ENCODE peak calls at places on chromosome 10, in five cellular contexts. M is T-cell; Q is A673; T is ELF-1; C is stimulated activated CD4-positive, alpha-beta T cell treated with anti-CD3 and anti-CD28 coated beads, Interleukin-2, amount 100 ng/mL, for 48 hours. S is an unnamed sample.

GRCh38 chr10:794382-794956 is 105.0 kb upstream of the DIP2C start:
- DNase-seq in M (peak), Q (peak), T (peak), C (no peak), S (no peak)

GRCh38 chr10:82319046-82319445 is 444.1 kb downstream of the NRG3 start:
- DNase-seq in M (no peak), Q (no peak), T (no peak), C (no peak), S (no peak)

GRCh38 chr10:62461120-62461519 is 87.0 kb downstream of the ZNF365 start:
- DNase-seq in M (no peak), Q (no peak), T (no peak), C (no peak), S (no peak)

GRCh38 chr10:123496996-123497660 is 169.0 kb upstream of the GPR26 start:
- DNase-seq in M (no peak), Q (no peak), T (peak), C (no peak), S (no peak)

GRCh38 chr10:80924063-80924952 is 386.6 kb downstream of the SH2D4B start:
- DNase-seq in M (no peak), Q (peak), T (peak), C (peak), S (peak)

GRCh38 chr10:89653410-89653828 is 8.4 kb upstream of the PANK1 start:
- DNase-seq in M (no peak), Q (no peak), T (no peak), C (no peak), S (peak)

GRCh38 chr10:119313645-119314044 is 106.3 kb downstream of the GRK5 start:
- DNase-seq in M (peak), Q (no peak), T (no peak), C (peak), S (peak)

GRCh38 chr10:45410807-45411606 is 37.0 kb downstream of the ALOX5 start:
- DNase-seq in M (no peak), Q (no peak), T (no peak), C (no peak), S (no peak)

GRCh38 chr10:69372126-69372980 is 44.4 kb downstream of the TACR2 start:
- DNase-seq in M (no peak), Q (no peak), T (no peak), C (no peak), S (no peak)

GRCh38 chr10:70162892-70163201 is 7.5 kb downstream of the SAR1A start:
- DNase-seq in M (peak), Q (no peak), T (no peak), C (no peak), S (peak)

GRCh38 chr10:124864421-124865193 is 63.0 kb downstream of the ABRAXAS2 start:
- DNase-seq in M (no peak), Q (no peak), T (peak), C (no peak), S (no peak)

GRCh38 chr10:58397830-58398229 is 12.6 kb downstream of the TFAM start:
- DNase-seq in M (no peak), Q (no peak), T (no peak), C (no peak), S (no peak)

GRCh38 chr10:71256661-71257030 is 44.3 kb downstream of the UNC5B start:
- DNase-seq in M (no peak), Q (no peak), T (no peak), C (no peak), S (no peak)

GRCh38 chr10:95333997-95334792 is 43.4 kb upstream of the PDLIM1 start:
- DNase-seq in M (no peak), Q (no peak), T (no peak), C (no peak), S (no peak)

GRCh38 chr10:123995461-123996131 is 97.8 kb downstream of the CHST15 start:
- DNase-seq in M (peak), Q (no peak), T (peak), C (no peak), S (peak)

GRCh38 chr10:59454289-59454919 is 92.1 kb upstream of the FAM13C start:
- DNase-seq in M (no peak), Q (no peak), T (no peak), C (no peak), S (no peak)

GRCh38 chr10:116878123-116878522 is 28.8 kb downstream of the ENO4 start:
- DNase-seq in M (no peak), Q (no peak), T (no peak), C (no peak), S (no peak)

GRCh38 chr10:102605712-102606111 is 38.6 kb upstream of the TRIM8 start:
- DNase-seq in M (no peak), Q (no peak), T (no peak), C (no peak), S (no peak)

GRCh38 chr10:73809061-73809818 is 2.2 kb downstream of the NDST2 start:
- DNase-seq in M (no peak), Q (no peak), T (no peak), C (no peak), S (no peak)

GRCh38 chr10:44706745-44707144 is 204.4 kb upstream of the TMEM72 start:
- DNase-seq in M (no peak), Q (no peak), T (no peak), C (no peak), S (no peak)

GRCh38 chr10:87659571-87660483 is at the start of gene PAPSS2:
- DNase-seq in M (no peak), Q (peak), T (peak), C (peak), S (no peak)

GRCh38 chr10:73860050-73860491 is 14.3 kb downstream of the CAMK2G start:
- DNase-seq in M (no peak), Q (no peak), T (no peak), C (no peak), S (no peak)

S was measured in DND-41.